ENCODE peak calls at places on chromosomes 5 and 9, in nine cellular contexts. Q is B cell; K is effector CD8-positive, alpha-beta T cell; Y is NCI-H2029 treated with DMSO at 0.1 percent for 48 hours; S is kidney tubule cell; U is SW480; L is C1 segment of cervical spinal cord; H is cardiac fibroblast; V is ecto neural progenitor cell. A is an unnamed sample.

GRCh38 chr9:14315754-14316573 is 2.0 kb upstream of the NFIB start:
- DNase-seq in Q (no peak), K (no peak), Y (peak; percentile 10), S (peak; percentile 72), U (peak; percentile 38), L (no peak), H (peak; percentile 76), V (peak; percentile 59), A (no peak)

GRCh38 chr5:159094745-159095144 is 5.0 kb downstream of the EBF1 start:
- DNase-seq in Q (peak; percentile 70), K (peak; percentile 41), Y (no peak), S (peak; percentile 66), U (peak; percentile 72), L (no peak), H (peak; percentile 94), V (no peak), A (no peak)

GRCh38 chr5:141354900-141355469 is at the start of gene PCDHGA4:
- DNase-seq in Q (no peak), K (no peak), Y (no peak), S (no peak), U (no peak), L (no peak), H (peak; percentile 31), V (no peak), A (no peak)

GRCh38 chr5:146048994-146049703 is 56.2 kb downstream of the PLAC8L1 start:
- DNase-seq in Q (no peak), K (no peak), Y (peak; percentile 22), S (peak; percentile 73), U (peak; percentile 82), L (no peak), H (peak; percentile 86), V (peak; percentile 71), A (no peak)

GRCh38 chr5:154365823-154366222 is 80.0 kb upstream of the SAP30L start:
- DNase-seq in Q (no peak), K (no peak), Y (peak; percentile 33), S (no peak), U (no peak), L (no peak), H (peak; percentile 62), V (no peak), A (no peak)

GRCh38 chr5:137190441-137190840 is 308.7 kb downstream of the SPOCK1 start:
- DNase-seq in Q (no peak), K (no peak), Y (no peak), S (peak; percentile 33), U (no peak), L (no peak), H (no peak), V (no peak), A (no peak)

GRCh38 chr5:22649076-22649475 is 204.1 kb downstream of the CDH12 start:
- DNase-seq in Q (no peak), K (no peak), Y (no peak), S (no peak), U (no peak), L (no peak), H (peak; percentile 36), V (no peak), A (no peak)

GRCh38 chr5:145562931-145563330 is 272.2 kb downstream of the PRELID2 start:
- DNase-seq in Q (no peak), K (no peak), Y (no peak), S (no peak), U (no peak), L (no peak), H (no peak), V (no peak), A (no peak)

GRCh38 chr5:13217636-13218035 is 726.9 kb downstream of the DNAH5 start:
- DNase-seq in Q (no peak), K (no peak), Y (no peak), S (no peak), U (no peak), L (no peak), H (no peak), V (no peak), A (no peak)

GRCh38 chr9:108830292-108830691 is 25.5 kb downstream of the ACTL7B start:
- DNase-seq in Q (no peak), K (no peak), Y (no peak), S (peak; percentile 72), U (no peak), L (no peak), H (no peak), V (no peak), A (no peak)

GRCh38 chr5:142630927-142631539 is 54.9 kb downstream of the FGF1 start:
- DNase-seq in Q (no peak), K (no peak), Y (no peak), S (no peak), U (no peak), L (no peak), H (no peak), V (no peak), A (no peak)

GRCh38 chr9:71504636-71505035 is 263.7 kb downstream of the CEMIP2 start:
- DNase-seq in Q (no peak), K (no peak), Y (no peak), S (peak; percentile 82), U (no peak), L (no peak), H (no peak), V (no peak), A (no peak)

GRCh38 chr5:87453801-87454200 is 41.1 kb upstream of the CCNH start:
- DNase-seq in Q (no peak), K (no peak), Y (no peak), S (no peak), U (no peak), L (no peak), H (no peak), V (no peak), A (no peak)

GRCh38 chr5:95920822-95921221 is 40.8 kb downstream of the ELL2 start:
- DNase-seq in Q (no peak), K (no peak), Y (no peak), S (no peak), U (no peak), L (no peak), H (no peak), V (no peak), A (no peak)

GRCh38 chr5:170638454-170639220 is 134.8 kb downstream of the KCNIP1 start:
- DNase-seq in Q (peak; percentile 50), K (peak; percentile 38), Y (peak; percentile 59), S (peak; percentile 64), U (peak; percentile 56), L (no peak), H (peak; percentile 57), V (peak; percentile 90), A (no peak)

GRCh38 chr5:176543428-176544182 is 5.5 kb upstream of the CDHR2 start:
- DNase-seq in Q (peak; percentile 87), K (peak; percentile 49), Y (no peak), S (peak; percentile 72), U (peak; percentile 85), L (peak; percentile 28), H (peak; percentile 60), V (peak; percentile 64), A (no peak)

GRCh38 chr5:116944171-116944570 is 369.5 kb upstream of the SEMA6A start:
- DNase-seq in Q (no peak), K (no peak), Y (no peak), S (no peak), U (no peak), L (no peak), H (no peak), V (no peak), A (no peak)

GRCh38 chr5:1661311-1661710 is 137.6 kb upstream of the LPCAT1 start:
- DNase-seq in Q (no peak), K (no peak), Y (no peak), S (no peak), U (no peak), L (no peak), H (no peak), V (peak; percentile 34), A (no peak)

GRCh38 chr5:40754381-40755092 is 1.2 kb downstream of the TTC33 start:
- DNase-seq in Q (no peak), K (no peak), Y (peak; percentile 39), S (peak; percentile 37), U (no peak), L (no peak), H (peak; percentile 48), V (no peak), A (no peak)

GRCh38 chr5:42900734-42901133 is 89.0 kb upstream of the SELENOP start:
- DNase-seq in Q (no peak), K (no peak), Y (no peak), S (no peak), U (no peak), L (no peak), H (no peak), V (no peak), A (no peak)

GRCh38 chr5:7763621-7764072 is 87.3 kb downstream of the CFAP90 start:
- DNase-seq in Q (no peak), K (no peak), Y (peak; percentile 56), S (no peak), U (no peak), L (peak; percentile 64), H (no peak), V (no peak), A (peak; percentile 91)

GRCh38 chr5:141558150-141558549 is 60.6 kb downstream of the DIAPH1 start:
- DNase-seq in Q (no peak), K (no peak), Y (no peak), S (no peak), U (no peak), L (no peak), H (peak; percentile 58), V (no peak), A (no peak)

GRCh38 chr5:97162045-97162444 is 19.6 kb upstream of the LIX1 start:
- DNase-seq in Q (peak; percentile 73), K (peak; percentile 27), Y (peak; percentile 63), S (peak; percentile 79), U (peak; percentile 82), L (no peak), H (peak; percentile 88), V (peak; percentile 69), A (no peak)

GRCh38 chr9:124818431-124819281 is 34.6 kb upstream of the WDR38 start:
- DNase-seq in Q (no peak), K (no peak), Y (no peak), S (peak; percentile 80), U (peak; percentile 90), L (no peak), H (no peak), V (no peak), A (no peak)

GRCh38 chr5:53469946-53470687 is 10.3 kb upstream of the FST start:
- DNase-seq in Q (no peak), K (no peak), Y (no peak), S (peak; percentile 72), U (peak; percentile 26), L (no peak), H (no peak), V (no peak), A (no peak)

GRCh38 chr5:149719666-149720065 is 10.4 kb upstream of the PPARGC1B start:
- DNase-seq in Q (no peak), K (no peak), Y (peak; percentile 40), S (peak; percentile 39), U (no peak), L (no peak), H (peak; percentile 37), V (no peak), A (no peak)

A was measured in esophagus muscularis mucosa.